ENCODE peak calls at places on chromosomes 2 and 18, in eight cellular contexts. N, K, D, C, H, G, J and S are unnamed samples. For H3K4me1 and H3K36me3, the result is how much of the 10 kb centered on the place peaks cover.

GRCh38 chr2:85231952-85232351 is 95.8 kb downstream of the TGOLN2 start:
- DNase-seq in D (no peak), K (no peak), J (no peak), G (no peak), N (no peak), C (no peak), H (no peak), S (no peak)

GRCh38 chr2:156883828-156884615 is 373.5 kb upstream of the GALNT5 start:
- DNase-seq in J (no peak), C (no peak), N (no peak), D (no peak), G (peak), K (no peak), H (no peak), S (no peak)

GRCh38 chr2:219406861-219407230 is 11.3 kb upstream of the DES start:
- DNase-seq in G (no peak), D (no peak), K (peak), N (peak), J (peak), C (no peak), H (no peak), S (no peak)

GRCh38 chr2:45883601-45884000 is 232.1 kb downstream of the PRKCE start:
- DNase-seq in H (no peak), N (no peak), G (no peak), D (no peak), C (no peak), J (no peak), K (no peak), S (no peak)

GRCh38 chr2:126943612-126944011 is 44.9 kb downstream of the TEX51 start:
- DNase-seq in D (no peak), G (no peak), H (no peak), K (no peak), J (no peak), C (no peak), N (no peak), S (no peak)

GRCh38 chr2:180040146-180040925 is 33.2 kb upstream of the CWC22 start:
- DNase-seq in N (no peak), H (no peak), G (no peak), J (no peak), C (no peak), K (no peak), D (no peak), S (no peak)

GRCh38 chr2:35585972-35586371 is 769.6 kb upstream of the CRIM1 start:
- DNase-seq in D (no peak), K (no peak), C (no peak), J (no peak), N (no peak), G (no peak), H (no peak), S (no peak)

GRCh38 chr2:159153463-159153862 is 133.0 kb downstream of the WDSUB1 start:
- DNase-seq in H (no peak), N (no peak), G (peak), C (peak), K (no peak), J (no peak), D (peak), S (no peak)

GRCh38 chr2:116879646-116880045 is 934.8 kb upstream of the DDX18 start:
- DNase-seq in K (no peak), N (no peak), H (no peak), J (no peak), C (no peak), G (no peak), D (no peak), S (no peak)

GRCh38 chr2:86477349-86477748 is 36.2 kb downstream of the KDM3A start:
- DNase-seq in K (no peak), N (no peak), H (no peak), D (no peak), J (no peak), G (no peak), C (no peak), S (no peak)

GRCh38 chr2:82968381-82968780 is 1490.7 kb downstream of the SUCLG1 start:
- DNase-seq in H (no peak), J (no peak), N (no peak), G (no peak), D (no peak), C (no peak), K (no peak), S (no peak)

GRCh38 chr18:50866765-50867164 is 12.2 kb upstream of the ME2 start:
- DNase-seq in D (peak), G (no peak), K (no peak), N (no peak), C (no peak), J (no peak), H (no peak), S (peak)

GRCh38 chr2:120446236-120447121 is 100.5 kb downstream of the INHBB start:
- DNase-seq in N (no peak), D (no peak), J (no peak), K (no peak), H (peak), G (no peak), C (no peak), S (no peak)

GRCh38 chr18:3162181-3162580 is 57.6 kb downstream of the MYOM1 start:
- DNase-seq in N (no peak), K (no peak), G (no peak), D (peak), C (peak), J (no peak), H (no peak), S (no peak)

GRCh38 chr2:73291461-73292315 is 1.7 kb downstream of the EGR4 start:
- DNase-seq in G (no peak), K (no peak), N (no peak), D (no peak), J (no peak), H (no peak), C (no peak), S (peak)

GRCh38 chr2:16050261-16051045 is 110.1 kb downstream of the MYCN start:
- DNase-seq in D (no peak), J (no peak), C (no peak), K (no peak), G (no peak), H (no peak), N (no peak), S (no peak)

GRCh38 chr2:194826241-194826640 is 830.8 kb upstream of the SLC39A10 start:
- DNase-seq in G (no peak), H (no peak), J (no peak), C (no peak), N (no peak), K (no peak), D (no peak), S (no peak)

GRCh38 chr2:185291035-185291647 is 447.5 kb upstream of the FSIP2 start:
- DNase-seq in K (no peak), G (no peak), H (peak), J (no peak), D (peak), C (peak), N (no peak), S (no peak)

GRCh38 chr2:153787612-153788011 is 84.1 kb upstream of the GALNT13 start:
- DNase-seq in D (no peak), G (no peak), J (no peak), K (no peak), C (no peak), H (no peak), N (no peak), S (no peak)

GRCh38 chr2:218020281-218020680 is 17.5 kb upstream of the TNS1 start:
- DNase-seq in N (no peak), D (no peak), J (no peak), G (no peak), K (no peak), C (no peak), H (peak), S (no peak)

DNA sequence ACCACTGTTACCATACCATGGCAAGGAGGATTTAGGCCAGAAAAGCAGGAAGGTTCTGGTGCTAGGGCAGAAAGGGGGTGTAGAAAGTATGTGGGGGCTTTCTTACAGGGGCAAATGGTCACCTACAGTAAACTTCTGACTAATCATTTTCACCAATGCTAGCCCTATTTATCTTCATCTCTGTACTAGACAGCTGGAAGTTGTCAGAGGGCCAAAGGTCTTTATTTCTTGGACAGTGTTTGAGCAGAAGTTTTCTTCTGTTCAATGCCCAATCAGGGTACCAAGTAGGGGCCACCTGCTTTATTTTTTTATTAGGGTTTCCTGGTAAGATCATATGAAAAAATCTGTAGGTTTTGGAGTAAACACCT is 37.6 kb downstream of the MAP4K4 start:
- DNase-seq in C (no peak), H (no peak), N (no peak), J (no peak), K (no peak), G (no peak), D (no peak), S (no peak)
- H3K4me1 ChIP-seq in C (half or more), H (under half), N (under half), J (half or more), K (under half), G (half or more), D (under half), S (half or more)

DNA sequence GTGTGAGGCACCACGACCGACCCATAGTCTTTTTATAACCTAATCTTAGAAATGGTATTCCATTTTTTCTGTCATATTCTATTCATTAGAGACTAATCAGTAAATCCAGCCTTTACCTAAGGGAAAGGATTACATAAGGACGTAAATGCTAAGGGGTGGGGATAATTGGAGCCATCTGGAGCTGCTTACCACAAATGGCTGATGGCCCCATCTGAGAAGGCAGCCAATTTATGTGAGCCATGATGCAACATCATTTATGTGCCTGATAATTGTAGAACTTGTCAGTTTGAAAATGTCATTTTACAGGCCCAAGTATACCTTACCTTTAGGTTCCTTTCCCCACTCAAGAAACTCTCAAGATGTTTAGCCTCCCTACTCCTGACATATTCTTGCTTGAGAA is 44.0 kb downstream of the ARHGEF33 start:
- DNase-seq in J (no peak), N (no peak), C (no peak), H (no peak), K (no peak), G (no peak), D (no peak), S (no peak)
- H3K4me3 ChIP-seq in J (no peak), N (no peak), C (no peak), H (no peak), K (no peak), G (no peak), D (no peak), S (no peak)

GRCh38 chr2:9388950-9389911 is 34.1 kb downstream of the ITGB1BP1 start:
- DNase-seq in C (no peak), J (no peak), D (no peak), N (no peak), H (no peak), K (peak), G (no peak), S (no peak)
- H3K36me3 ChIP-seq in C (half or more), J (under half), D (under half), N (half or more), H (under half), K (under half), G (under half), S (under half)

GRCh38 chr18:54675076-54675475 is 84.0 kb downstream of the DYNAP start:
- DNase-seq in C (no peak), D (no peak), J (no peak), H (no peak), G (no peak), N (no peak), K (no peak), S (no peak)
- H3K4me1 ChIP-seq in C (under half), D (under half), J (under half), H (under half), G (under half), N (under half), K (under half), S (under half)

GRCh38 chr2:95076705-95077520 is 44.7 kb downstream of the MRPS5 start:
- DNase-seq in G (peak), J (peak), D (peak), H (peak), C (peak), N (peak), K (peak), S (peak)

GRCh38 chr2:95072424-95072823 is 46.9 kb downstream of the MAL start:
- DNase-seq in G (no peak), J (no peak), K (no peak), H (no peak), N (no peak), D (no peak), C (no peak), S (no peak)

GRCh38 chr2:95075440-95075885 is 46.1 kb downstream of the MRPS5 start:
- DNase-seq in C (no peak), N (no peak), K (no peak), H (no peak), J (no peak), G (no peak), D (no peak), S (no peak)

GRCh38 chr2:95073856-95074662 is 47.5 kb downstream of the MRPS5 start:
- DNase-seq in N (no peak), J (no peak), C (no peak), H (no peak), G (no peak), D (no peak), K (no peak), S (peak)

GRCh38 chr2:95074663-95075439 is 46.8 kb downstream of the MRPS5 start:
- DNase-seq in N (no peak), G (no peak), C (no peak), D (no peak), K (no peak), J (no peak), H (no peak), S (peak)
- H3K4me3 ChIP-seq in N (no peak), G (no peak), C (no peak), D (no peak), K (no peak), J (no peak), H (no peak), S (peak)

DNA sequence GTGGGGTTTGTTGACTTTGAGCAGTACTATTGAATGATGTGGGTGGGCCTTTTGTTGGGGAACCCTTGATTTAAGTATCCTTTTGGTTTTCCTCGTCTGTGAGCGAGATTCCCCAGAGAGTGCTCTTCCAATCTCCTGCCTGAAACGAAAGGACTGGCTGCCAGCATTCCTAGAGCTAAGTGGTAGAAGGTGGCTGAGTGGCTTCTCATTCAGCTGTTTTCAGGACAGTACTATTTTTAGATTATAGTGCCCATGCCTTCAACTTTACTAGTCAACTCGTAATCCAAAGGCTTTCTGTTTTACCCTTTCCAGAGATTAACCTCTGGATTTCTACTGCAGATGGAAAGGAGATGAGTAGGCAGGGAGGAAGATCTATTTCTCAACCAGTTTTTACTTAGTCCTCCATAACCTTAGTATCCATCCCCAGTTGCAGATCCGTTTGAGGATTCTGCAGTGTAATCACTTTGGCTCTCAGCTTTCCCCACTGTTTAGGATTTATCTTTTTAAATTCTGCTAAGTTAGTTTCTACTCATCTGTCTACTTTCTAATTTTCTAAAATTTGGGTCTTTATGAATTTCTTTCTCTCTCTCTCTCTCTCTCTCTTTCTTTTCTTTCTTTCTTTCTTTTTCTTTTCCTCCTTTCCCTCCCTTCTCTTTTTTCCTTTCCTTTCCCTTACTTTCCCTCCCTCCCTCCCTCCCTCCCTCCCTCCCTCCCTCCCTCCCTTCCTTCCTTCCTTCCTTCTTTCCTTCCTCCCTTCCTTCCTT is 9.2 kb downstream of the SLC4A1AP start:
- DNase-seq in N (no peak), D (no peak), K (no peak), C (no peak), J (no peak), G (no peak), H (no peak), S (no peak)
- H3K36me3 ChIP-seq in N (half or more), D (under half), K (under half), C (half or more), J (under half), G (under half), H (under half), S (half or more)

GRCh38 chr2:196376984-196377877 is 205.9 kb upstream of the STK17B start:
- DNase-seq in D (no peak), J (no peak), G (no peak), C (no peak), N (no peak), H (no peak), K (no peak), S (no peak)
- H3K4me1 ChIP-seq in D (under half), J (under half), G (under half), C (under half), N (under half), H (under half), K (under half), S (under half)